ENCODE peak calls at places on chromosomes 11 and 22, in five cellular contexts. B is H9, R is GM12865, U is tibial nerve, G is tibial artery. Y is an unnamed sample.

GRCh38 chr22:49823289-49824045 is 4.2 kb downstream of the BRD1 start:
- DNase-seq in R (no peak), G (no peak), B (no peak), U (no peak), Y (no peak)

GRCh38 chr11:67437082-67437821 is at the start of gene PTPRCAP:
- DNase-seq in B (no peak), G (no peak), R (peak), U (no peak), Y (no peak)

GRCh38 chr11:95111923-95112540 is 22.4 kb downstream of the ENDOD1 start:
- DNase-seq in B (no peak), U (no peak), G (no peak), R (no peak), Y (no peak)

GRCh38 chr11:72478596-72479143 is 44.3 kb upstream of the CLPB start:
- DNase-seq in G (no peak), B (no peak), U (no peak), R (no peak), Y (no peak)

GRCh38 chr11:115939104-115939503 is 434.9 kb upstream of the CADM1 start:
- DNase-seq in G (no peak), B (no peak), R (no peak), U (no peak), Y (no peak)

GRCh38 chr11:86955111-86955673 is at the start of gene FZD4:
- DNase-seq in R (peak), G (peak), B (peak), U (peak), Y (peak)

GRCh38 chr11:1109918-1110705 is 35.4 kb downstream of the MUC2 start:
- DNase-seq in R (no peak), U (no peak), B (no peak), G (no peak), Y (no peak)

GRCh38 chr11:60809691-60810090 is 24.6 kb downstream of the MS4A10 start:
- DNase-seq in B (no peak), G (no peak), R (no peak), U (no peak), Y (no peak)

GRCh38 chr11:119066481-119066880 is 1.1 kb upstream of the VPS11 start:
- DNase-seq in R (no peak), G (no peak), U (no peak), B (no peak), Y (no peak)

GRCh38 chr11:21289686-21290085 is 620.3 kb downstream of the NELL1 start:
- DNase-seq in B (no peak), G (no peak), R (no peak), U (no peak), Y (no peak)

GRCh38 chr11:28505216-28505615 is 397.0 kb downstream of the METTL15 start:
- DNase-seq in G (no peak), R (no peak), B (no peak), U (no peak), Y (no peak)

GRCh38 chr11:78840190-78840589 is 265.5 kb upstream of the NARS2 start:
- DNase-seq in R (no peak), B (no peak), G (no peak), U (no peak), Y (no peak)

GRCh38 chr11:74388678-74389327 is 9.4 kb downstream of the PGM2L1 start:
- DNase-seq in U (peak), B (peak), R (peak), G (peak), Y (no peak)

GRCh38 chr22:46436595-46437163 is 100.7 kb downstream of the CELSR1 start:
- DNase-seq in U (no peak), B (no peak), G (no peak), R (no peak), Y (no peak)

GRCh38 chr22:23833017-23833795 is 5.6 kb downstream of the DERL3 start:
- DNase-seq in U (no peak), G (no peak), B (no peak), R (no peak), Y (no peak)

GRCh38 chr11:117259417-117259816 is 26.9 kb downstream of the RNF214 start:
- DNase-seq in U (no peak), G (no peak), R (no peak), B (no peak), Y (no peak)

GRCh38 chr11:44568706-44569473 is 3.4 kb downstream of the CD82 start:
- DNase-seq in R (peak), U (peak), B (no peak), G (peak), Y (peak)

GRCh38 chr22:36220457-36220921 is 18.8 kb downstream of the APOL2 start:
- DNase-seq in B (peak), U (peak), R (no peak), G (peak), Y (no peak)

GRCh38 chr11:94854770-94855633 is 86.8 kb downstream of the AMOTL1 start:
- DNase-seq in G (no peak), B (no peak), U (no peak), R (no peak), Y (no peak)

GRCh38 chr11:129710423-129710822 is 105.2 kb upstream of the TMEM45B start:
- DNase-seq in G (peak), B (peak), R (no peak), U (no peak), Y (peak)

GRCh38 chr11:95568236-95568635 is 221.3 kb downstream of the FAM76B start:
- DNase-seq in G (no peak), R (no peak), U (no peak), B (no peak), Y (no peak)

GRCh38 chr11:128469220-128469619 is 118.1 kb downstream of the ETS1 start:
- DNase-seq in R (peak), G (no peak), U (no peak), B (no peak), Y (no peak)

GRCh38 chr11:125871391-125872137 is 15.9 kb upstream of the HYLS1 start:
- DNase-seq in B (peak), U (no peak), R (peak), G (no peak), Y (no peak)

GRCh38 chr11:85758480-85759039 is 52.4 kb downstream of the SYTL2 start:
- DNase-seq in U (no peak), G (no peak), B (no peak), R (no peak), Y (no peak)

GRCh38 chr11:73227571-73228211 is 9.6 kb downstream of the P2RY2 start:
- DNase-seq in U (no peak), G (no peak), R (no peak), B (peak), Y (no peak)

GRCh38 chr22:27310966-27311665 is 490.4 kb downstream of the MN1 start:
- DNase-seq in U (no peak), R (no peak), B (no peak), G (no peak), Y (no peak)

GRCh38 chr22:27108425-27109114 is 451.2 kb downstream of the MIAT start:
- DNase-seq in U (peak), B (no peak), G (peak), R (no peak), Y (no peak)

GRCh38 chr11:118924591-118925585 is 838 bp downstream of the BCL9L start:
- DNase-seq in U (no peak), G (peak), B (peak), R (peak), Y (peak)

GRCh38 chr11:43366597-43367121 is 7.9 kb downstream of the TTC17 start:
- DNase-seq in U (no peak), R (peak), B (no peak), G (no peak), Y (no peak)

GRCh38 chr22:22714600-22715361 is 70.4 kb downstream of the GGTLC2 start:
- DNase-seq in G (no peak), B (no peak), R (peak), U (no peak), Y (peak)

GRCh38 chr11:88016392-88017020 is 158.7 kb downstream of the RAB38 start:
- DNase-seq in U (peak), G (peak), B (peak), R (peak), Y (no peak)

DNA sequence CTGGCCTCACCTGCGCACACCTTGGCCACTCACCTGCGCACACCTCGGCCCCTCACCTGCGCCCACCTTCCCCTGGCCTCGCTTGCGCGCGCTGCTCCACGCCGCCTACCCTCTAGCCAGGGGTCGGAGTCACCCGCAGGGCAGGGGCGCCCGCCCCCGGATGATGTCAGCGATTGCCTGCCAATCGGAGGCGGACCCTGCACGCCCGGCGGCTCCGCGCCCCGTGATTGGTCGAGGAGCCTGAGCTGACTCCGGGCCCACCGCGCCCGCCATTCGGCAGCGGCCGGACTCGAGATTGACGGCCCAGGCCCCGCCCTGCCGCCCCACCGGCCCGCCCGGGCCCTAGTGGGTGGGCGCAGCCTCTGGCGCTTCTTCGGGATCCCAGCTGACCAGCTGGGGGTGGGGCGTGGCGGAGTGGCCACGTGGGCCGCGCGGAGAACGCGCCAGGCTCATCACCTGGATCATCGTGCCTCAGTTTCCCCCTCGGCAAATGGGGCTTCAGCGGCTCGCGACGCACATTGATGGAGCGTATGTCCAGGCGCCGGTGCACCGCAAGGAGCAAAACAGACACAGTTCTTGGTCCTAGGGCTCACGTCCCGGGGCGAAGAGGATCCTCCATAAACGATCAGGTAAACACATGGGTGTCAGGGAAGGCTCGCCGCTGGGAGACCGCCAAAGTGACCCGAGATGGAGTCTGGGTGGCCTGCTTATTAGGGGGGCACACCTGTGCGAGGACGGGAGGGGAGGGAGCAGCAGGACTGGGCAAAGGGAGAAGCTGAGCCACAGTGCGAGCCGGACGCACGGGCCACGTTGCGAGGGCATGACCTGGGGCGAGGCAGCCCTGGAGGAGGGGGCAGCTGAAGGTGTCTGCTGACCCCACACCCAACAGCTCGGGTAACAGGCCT is at the start of gene DHCR7:
- DNase-seq in U (peak), B (peak), G (peak), R (peak), Y (peak)
- TF ChIP-seq CTCF in U (no peak), B (no peak), G (no peak), R (no peak), Y (no peak)

GRCh38 chr11:82732734-82733443 is 775 bp downstream of the FAM181B start:
- DNase-seq in R (no peak), U (no peak), B (peak), G (no peak), Y (no peak)

GRCh38 chr11:82732348-82732733 is 1.3 kb downstream of the FAM181B start:
- DNase-seq in G (no peak), B (peak), R (no peak), U (no peak), Y (no peak)

GRCh38 chr11:82734120-82734479 is 436 bp upstream of the FAM181B start:
- DNase-seq in G (no peak), B (no peak), U (no peak), R (no peak), Y (no peak)

GRCh38 chr11:82731691-82732277 is 1.9 kb downstream of the FAM181B start:
- DNase-seq in R (no peak), U (no peak), B (no peak), G (no peak), Y (no peak)

DNA sequence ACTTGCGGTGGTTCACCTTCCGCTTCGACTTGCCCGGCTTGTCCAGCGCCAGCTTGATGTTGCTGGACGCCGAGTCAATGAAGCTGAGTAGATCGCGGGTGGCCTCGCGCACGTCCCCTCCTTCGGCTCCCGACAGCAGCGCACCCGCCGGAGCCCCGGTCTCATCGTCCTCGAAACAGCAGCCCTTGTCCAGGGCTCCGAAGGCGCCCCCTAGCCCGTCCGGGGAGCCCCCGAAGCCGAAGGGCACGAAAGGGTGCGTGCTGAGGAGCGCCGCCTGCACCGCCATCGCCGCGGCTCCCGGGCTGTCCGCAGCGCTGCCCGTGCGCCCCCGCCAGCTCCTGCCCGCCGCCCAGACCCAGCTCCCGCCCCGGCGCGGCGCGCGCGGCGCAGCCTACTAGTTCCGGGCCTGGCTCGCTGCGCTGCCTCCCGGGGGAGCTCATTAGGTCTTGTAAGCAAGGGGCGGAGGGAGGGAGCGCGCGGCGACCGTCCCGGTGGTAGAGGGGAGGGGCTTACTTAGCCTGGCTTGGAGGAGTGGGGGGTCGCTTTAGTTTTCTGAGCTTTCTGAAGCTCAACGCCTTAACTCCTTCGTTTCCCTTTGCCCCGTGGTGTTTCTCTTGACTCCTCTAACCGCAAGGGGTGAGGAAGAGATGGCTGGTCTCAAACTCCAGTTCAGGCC is at the start of gene FAM181B:
- DNase-seq in R (no peak), B (peak), U (peak), G (peak), Y (peak)
- TF ChIP-seq CTCF in R (no peak), B (peak), U (no peak), G (no peak), Y (peak)

DNA sequence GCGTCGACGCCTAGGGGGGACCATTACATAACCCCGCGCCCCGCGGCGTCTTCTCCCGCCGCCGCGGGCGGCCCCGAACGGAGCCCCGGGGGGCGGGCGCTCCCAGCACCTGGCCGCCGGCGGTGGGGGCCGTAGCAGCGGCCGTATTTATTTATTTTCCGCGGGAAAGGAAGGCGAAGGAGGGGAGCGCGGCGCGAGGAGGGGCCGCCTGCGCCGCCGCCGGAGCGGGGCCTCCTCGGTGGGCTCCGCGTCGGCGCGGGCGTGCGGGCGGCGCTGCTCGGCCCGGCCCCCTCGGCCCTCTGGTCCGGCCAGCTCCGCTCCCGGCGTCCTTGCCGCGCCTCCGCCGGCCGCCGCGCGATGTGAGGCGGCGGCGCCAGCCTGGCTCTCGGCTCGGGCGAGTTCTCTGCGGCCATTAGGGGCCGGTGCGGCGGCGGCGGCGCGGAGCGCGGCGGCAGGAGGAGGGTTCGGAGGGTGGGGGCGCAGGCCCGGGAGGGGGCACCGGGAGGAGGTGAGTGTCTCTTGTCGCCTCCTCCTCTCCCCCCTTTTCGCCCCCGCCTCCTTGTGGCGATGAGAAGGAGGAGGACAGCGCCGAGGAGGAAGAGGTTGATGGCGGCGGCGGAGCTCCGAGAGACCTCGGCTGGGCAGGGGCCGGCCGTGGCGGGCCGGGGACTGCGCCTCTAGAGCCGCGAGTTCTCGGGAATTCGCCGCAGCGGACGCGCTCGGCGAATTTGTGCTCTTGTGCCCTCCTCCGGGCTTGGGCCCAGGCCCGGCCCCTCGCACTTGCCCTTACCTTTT is at the start of gene EP300:
- DNase-seq in U (peak), B (peak), R (peak), G (peak), Y (peak)
- TF ChIP-seq CTCF in U (peak), B (peak), R (peak), G (peak), Y (peak)

GRCh38 chr11:11022126-11022730 is 164.4 kb upstream of the ZBED5 start:
- DNase-seq in U (peak), G (no peak), R (peak), B (no peak), Y (no peak)
- TF ChIP-seq CTCF in U (peak), G (peak), R (peak), B (peak), Y (peak)